ENCODE peak calls at places on chromosome 1, in four cellular contexts. F is CD8-positive, alpha-beta memory T cell; Z is colonic mucosa; R is heart right ventricle. G is an unnamed sample.

GRCh38 chr1:169889871-169890270 is 3.8 kb downstream of the SCYL3 start:
- DNase-seq in F (no peak), Z (no peak), R (no peak), G (no peak)

GRCh38 chr1:231596337-231596791 is 30.2 kb upstream of the DISC1 start:
- DNase-seq in F (no peak), Z (no peak), R (no peak), G (no peak)

GRCh38 chr1:36482724-36483388 is at the start of gene CSF3R:
- DNase-seq in F (no peak), Z (no peak), R (no peak), G (no peak)

GRCh38 chr1:183019860-183020259 is 3.4 kb upstream of the LAMC1 start:
- DNase-seq in F (no peak), Z (no peak), R (no peak), G (no peak)

GRCh38 chr1:21299007-21299406 is 8.7 kb upstream of the ECE1 start:
- DNase-seq in F (no peak), Z (peak), R (no peak), G (no peak)

GRCh38 chr1:172938676-172939075 is 112.1 kb downstream of the TNFSF18 start:
- DNase-seq in F (no peak), Z (no peak), R (no peak), G (no peak)

GRCh38 chr1:213154056-213154677 is 103.1 kb downstream of the RPS6KC1 start:
- DNase-seq in F (no peak), Z (no peak), R (no peak), G (no peak)

GRCh38 chr1:179781962-179782361 is 38.9 kb downstream of the FAM163A start:
- DNase-seq in F (no peak), Z (peak), R (peak), G (no peak)

GRCh38 chr1:44296794-44297193 is 58.3 kb downstream of the ERI3 start:
- DNase-seq in F (no peak), Z (no peak), R (no peak), G (no peak)

GRCh38 chr1:214319930-214320329 is 39.0 kb downstream of the SMYD2 start:
- DNase-seq in F (no peak), Z (no peak), R (no peak), G (no peak)

GRCh38 chr1:214317300-214317699 is 36.3 kb downstream of the SMYD2 start:
- DNase-seq in F (no peak), Z (no peak), R (no peak), G (no peak)

GRCh38 chr1:214317734-214318133 is 36.8 kb downstream of the SMYD2 start:
- DNase-seq in F (no peak), Z (no peak), R (no peak), G (no peak)

GRCh38 chr1:214318956-214319355 is 38.0 kb downstream of the SMYD2 start:
- DNase-seq in F (no peak), Z (no peak), R (no peak), G (no peak)

GRCh38 chr1:214318356-214318755 is 37.4 kb downstream of the SMYD2 start:
- DNase-seq in F (no peak), Z (no peak), R (no peak), G (no peak)
- H3K4me3 ChIP-seq in F (no peak), Z (no peak), R (no peak), G (no peak)

DNA sequence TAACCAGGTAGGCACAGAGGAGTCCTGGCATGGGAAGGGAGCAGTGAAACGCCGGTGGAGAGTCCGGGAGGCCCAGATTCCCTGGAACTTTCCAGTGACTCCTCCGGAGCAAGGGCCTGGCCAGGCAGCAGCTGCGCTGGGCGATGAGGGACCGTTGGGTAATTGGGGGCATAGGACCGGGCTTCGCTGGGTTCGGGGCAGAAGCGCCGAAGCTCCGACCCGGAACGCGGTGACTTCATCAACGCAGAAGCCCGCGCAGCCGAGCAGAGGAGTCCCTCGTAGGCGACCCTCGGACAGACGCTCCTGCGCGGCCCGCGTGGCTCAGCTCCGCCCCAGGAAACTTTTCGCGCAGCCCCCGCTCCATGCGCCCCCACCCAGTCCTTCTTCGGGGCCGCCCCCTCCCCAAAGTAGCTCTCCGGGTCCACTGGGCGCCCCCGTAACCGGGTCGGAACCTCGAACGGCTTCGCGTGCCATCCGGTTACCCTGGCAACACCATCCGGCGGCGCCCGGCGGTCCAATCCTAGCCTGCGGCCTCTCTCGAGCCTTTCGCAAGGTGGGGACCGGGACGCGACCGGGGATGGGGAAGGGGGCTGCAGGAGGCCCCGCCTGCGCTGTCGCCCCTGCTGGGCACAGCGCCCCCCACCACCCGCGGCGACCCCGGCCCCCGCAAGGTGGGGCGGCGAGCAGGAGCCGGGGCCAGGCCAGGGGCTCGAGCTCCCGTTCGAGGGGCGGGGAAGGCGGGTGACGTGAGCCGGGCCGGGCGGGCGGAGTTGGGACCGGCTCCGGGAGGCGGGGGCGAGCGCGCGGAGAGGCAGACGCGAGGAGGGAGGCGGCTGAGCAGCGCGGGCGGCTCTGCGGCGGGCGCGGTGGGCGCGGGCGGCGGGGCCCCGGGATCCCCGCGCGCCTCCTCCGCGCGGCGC is at the start of gene AJAP1:
- DNase-seq in F (no peak), Z (no peak), R (no peak), G (no peak)
- H3K4me3 ChIP-seq in F (no peak), Z (no peak), R (peak), G (no peak)

DNA sequence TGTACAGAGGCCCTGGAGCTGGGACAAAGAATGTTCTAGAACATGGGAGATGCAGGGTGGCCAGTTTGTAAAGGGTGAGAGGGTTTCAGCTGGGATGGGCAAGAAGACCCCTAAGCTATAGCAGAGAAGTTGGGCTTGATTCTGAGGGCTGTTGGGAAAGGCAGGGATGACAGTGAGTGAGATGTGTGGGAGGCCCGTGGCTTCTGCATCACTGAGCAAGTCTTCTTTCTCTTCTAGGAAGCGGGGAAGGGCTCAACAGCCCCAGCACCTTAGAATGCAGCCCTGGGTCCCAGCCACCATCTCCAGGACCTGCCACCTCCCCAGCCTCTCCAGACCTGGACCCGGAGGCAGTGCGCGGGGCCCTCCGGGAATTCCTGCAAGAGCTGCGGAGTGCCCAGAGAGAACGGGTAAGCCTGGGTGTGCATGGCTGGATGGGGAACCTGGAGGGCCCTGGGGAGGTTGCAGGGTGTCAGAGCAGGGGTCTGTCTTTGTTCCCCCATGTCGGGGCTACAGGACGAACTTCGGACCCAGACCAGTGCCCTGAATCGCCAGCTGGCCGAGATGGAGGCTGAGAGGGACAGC is 14.8 kb downstream of the MFAP2 start:
- DNase-seq in F (no peak), Z (no peak), R (no peak), G (no peak)
- H3K4me3 ChIP-seq in F (no peak), Z (no peak), R (no peak), G (no peak)

GRCh38 chr1:158181577-158181922 is 855 bp downstream of the CD1D start:
- DNase-seq in F (no peak), Z (no peak), R (no peak), G (no peak)
- H3K4me3 ChIP-seq in F (no peak), Z (peak), R (peak), G (peak)

GRCh38 chr1:247008406-247008799 is 546 bp upstream of the ZNF695 start:
- DNase-seq in F (no peak), Z (no peak), R (no peak), G (no peak)

GRCh38 chr1:247013391-247013790 is 5.5 kb upstream of the ZNF695 start:
- DNase-seq in F (no peak), Z (no peak), R (no peak), G (no peak)

DNA sequence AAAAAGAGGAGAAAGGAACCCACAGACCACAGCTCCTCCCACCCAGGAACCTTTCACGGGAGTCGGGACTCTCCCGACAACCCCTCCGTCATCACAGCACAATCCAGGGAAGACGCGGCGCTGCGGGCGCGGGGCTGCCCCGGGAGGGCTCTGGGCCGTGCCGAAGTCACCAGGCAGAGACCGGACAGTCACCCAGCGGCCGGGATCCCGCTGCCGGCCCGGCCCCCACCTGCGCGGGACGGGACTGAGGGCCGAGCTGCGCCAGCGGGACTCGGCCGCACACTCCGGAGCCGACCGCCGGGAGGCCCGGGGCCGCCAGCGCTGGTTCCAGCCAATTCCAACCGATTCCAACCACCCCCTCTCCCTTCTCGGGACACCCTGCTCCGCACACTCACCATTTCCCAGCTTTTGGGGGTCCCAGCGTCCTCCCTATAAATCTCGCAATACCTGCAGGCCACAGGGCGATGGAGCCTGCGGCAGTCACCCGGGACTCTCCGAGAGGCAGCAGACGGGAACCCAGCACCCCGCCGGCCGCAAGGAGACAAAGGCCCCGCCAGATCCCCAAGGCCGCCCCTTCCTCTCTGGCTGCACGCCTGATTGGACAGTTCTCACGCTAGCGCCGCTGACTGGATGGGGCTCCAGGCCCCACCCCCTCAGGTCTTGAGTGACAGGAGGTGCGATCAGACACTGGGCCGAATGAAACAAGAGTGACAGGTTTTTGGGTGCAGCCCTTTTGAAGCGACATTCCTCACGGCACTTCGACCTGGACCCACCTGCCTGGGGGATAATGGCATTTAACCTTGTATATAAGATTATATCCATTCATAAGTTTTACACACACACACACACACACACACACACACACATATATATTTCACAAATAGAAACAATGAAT is at the start of gene ZNF695:
- DNase-seq in F (peak), Z (peak), R (peak), G (peak)
- H3K4me3 ChIP-seq in F (no peak), Z (peak), R (peak), G (peak)

DNA sequence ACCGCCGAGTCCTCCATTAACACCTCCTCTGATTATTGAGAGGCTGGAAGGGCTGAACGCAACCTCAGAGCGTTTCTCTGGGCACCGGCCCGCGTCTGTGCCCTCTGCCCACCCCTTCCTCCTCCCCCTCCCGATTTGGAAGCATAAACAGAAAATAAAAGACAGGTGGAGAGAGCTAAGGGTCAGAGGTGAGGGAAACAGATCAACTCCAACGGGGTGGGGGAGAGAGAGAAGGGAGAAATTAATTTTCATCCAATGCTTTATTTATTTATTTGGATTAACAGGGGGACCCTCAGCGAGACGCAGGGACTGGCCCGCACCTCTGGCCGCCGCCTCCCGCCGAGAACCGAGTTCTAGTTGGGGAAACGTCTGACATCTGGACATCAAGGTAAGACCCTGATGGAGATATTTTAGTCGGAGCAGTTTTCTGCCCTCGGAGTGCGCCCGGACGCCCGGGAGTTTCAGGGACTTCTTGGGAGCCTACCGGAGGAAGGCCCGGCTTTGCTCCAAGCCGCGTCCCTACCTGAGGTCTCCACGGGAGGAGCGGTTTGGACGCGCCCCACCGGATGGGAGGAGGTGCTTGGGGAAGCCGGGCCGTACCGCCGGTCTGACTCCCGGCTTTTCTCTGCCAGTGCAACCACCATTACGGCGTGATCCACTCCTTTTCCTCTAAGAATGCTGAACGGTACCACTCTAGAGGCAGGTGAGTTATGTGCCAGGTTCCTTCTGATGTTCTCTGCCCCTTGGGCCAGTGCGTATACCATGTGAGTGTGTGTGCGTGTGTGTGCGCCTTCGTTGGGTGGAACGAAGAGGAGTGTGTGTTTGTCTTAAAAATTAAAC is 5.1 kb upstream of the LHX9 start:
- DNase-seq in F (no peak), Z (no peak), R (no peak), G (no peak)
- H3K4me3 ChIP-seq in F (no peak), Z (no peak), R (no peak), G (peak)

G was measured in Jurkat, Clone E6-1.